ENCODE peak calls at places on chromosomes 16 and 17, in four cellular contexts. M is posterior cingulate gyrus, R is nephron progenitor cell, H is hypothalamus. J is an unnamed sample.

GRCh38 chr17:74452027-74452840 is 14.2 kb upstream of the CD300A start:
- DNase-seq in M (peak; percentile 44), R (no peak), H (no peak), J (peak; percentile 88)

GRCh38 chr16:58027341-58028167 is 2.0 kb downstream of the MMP15 start:
- DNase-seq in M (peak; percentile 73), H (no peak), R (peak; percentile 47), J (no peak)

GRCh38 chr17:27597188-27597580 is 33.8 kb upstream of the LGALS9 start:
- DNase-seq in M (no peak), H (no peak), R (no peak), J (no peak)

GRCh38 chr16:97822-98221 is 19.8 kb downstream of the MPG start:
- DNase-seq in M (no peak), H (no peak), R (no peak), J (no peak)

GRCh38 chr16:19879241-19879792 is 5.3 kb downstream of the GPRC5B start:
- DNase-seq in H (no peak), M (peak; percentile 91), R (no peak), J (no peak)

GRCh38 chr17:45294506-45294905 is 22.3 kb downstream of the MAP3K14 start:
- DNase-seq in M (no peak), H (no peak), R (no peak), J (no peak)

GRCh38 chr17:8875957-8876356 is 8.5 kb upstream of the PIK3R6 start:
- DNase-seq in H (no peak), M (no peak), R (no peak), J (no peak)

GRCh38 chr16:68083239-68083781 is 1.9 kb upstream of the NFATC3 start:
- DNase-seq in R (no peak), H (no peak), M (no peak), J (no peak)

GRCh38 chr16:2077016-2077415 is 29.2 kb downstream of the TSC2 start:
- DNase-seq in R (no peak), M (no peak), H (no peak), J (no peak)

GRCh38 chr16:14358697-14359305 is 271.3 kb downstream of the PARN start:
- DNase-seq in R (no peak), M (peak; percentile 31), H (no peak), J (peak; percentile 35)

GRCh38 chr16:85153656-85154091 is 41.4 kb upstream of the CIBAR2 start:
- DNase-seq in M (no peak), R (no peak), H (no peak), J (peak; percentile 26)

GRCh38 chr17:27631897-27632725 is 1.1 kb downstream of the LGALS9 start:
- DNase-seq in H (no peak), M (no peak), R (no peak), J (no peak)

GRCh38 chr16:85296859-85297698 is 184.8 kb upstream of the CIBAR2 start:
- DNase-seq in R (peak; percentile 61), H (peak; percentile 15), M (no peak), J (no peak)

GRCh38 chr17:79645022-79645776 is 34.3 kb upstream of the RBFOX3 start:
- DNase-seq in H (no peak), M (no peak), R (no peak), J (no peak)

GRCh38 chr16:29674188-29674587 is 4.8 kb upstream of the QPRT start:
- DNase-seq in H (no peak), R (no peak), M (peak; percentile 92), J (peak; percentile 76)

GRCh38 chr16:12379318-12379717 is 402.8 kb downstream of the SNX29 start:
- DNase-seq in R (no peak), H (no peak), M (no peak), J (no peak)

GRCh38 chr17:63592797-63593196 is 7.9 kb upstream of the TACO1 start:
- DNase-seq in M (no peak), R (no peak), H (no peak), J (no peak)

GRCh38 chr17:48311324-48311723 is 118.7 kb downstream of the SKAP1 start:
- DNase-seq in H (no peak), R (no peak), M (no peak), J (no peak)

GRCh38 chr16:86970726-86971125 is 346.5 kb downstream of the C16orf95 start:
- DNase-seq in R (no peak), M (peak; percentile 30), H (no peak), J (no peak)

GRCh38 chr16:17519556-17519955 is 48.8 kb upstream of the XYLT1 start:
- DNase-seq in M (no peak), H (no peak), R (no peak), J (no peak)

J was measured in NCI-H446.